ENCODE peak calls at places on chromosomes 6 and 20, in eight cellular contexts. J, H, P, D, X, B, E and S are unnamed samples.
A peak's percentile ranks its signal among the peaks of the same experiment; 100 is the strongest.

GRCh38 chr6:149094156-149094555 is 223.4 kb upstream of the TAB2 start:
- DNase-seq in X (no peak), H (no peak), B (no peak), D (peak; percentile 36), J (no peak), P (no peak), E (no peak), S (no peak)

GRCh38 chr6:93407186-93407585 is 12.2 kb downstream of the EPHA7 start:
- DNase-seq in D (peak; percentile 50), P (no peak), X (no peak), B (no peak), H (no peak), J (no peak), E (no peak), S (no peak)

GRCh38 chr6:55014321-55015088 is 159.8 kb upstream of the HCRTR2 start:
- DNase-seq in H (no peak), B (no peak), J (no peak), D (no peak), P (no peak), E (no peak), X (no peak), S (no peak)

GRCh38 chr6:29747688-29748250 is 24.5 kb downstream of the HLA-F start:
- DNase-seq in D (no peak), H (no peak), B (no peak), P (no peak), X (no peak), E (no peak), J (no peak), S (no peak)

GRCh38 chr20:41018153-41018552 is 10.5 kb upstream of the TOP1 start:
- DNase-seq in E (no peak), J (no peak), D (no peak), H (no peak), X (no peak), P (no peak), B (no peak), S (no peak)

GRCh38 chr6:74942130-74942529 is 263.7 kb downstream of the COL12A1 start:
- DNase-seq in X (no peak), P (no peak), D (no peak), J (no peak), E (no peak), B (no peak), H (no peak), S (no peak)

GRCh38 chr6:148251286-148251685 is 91.4 kb upstream of the SASH1 start:
- DNase-seq in D (peak; percentile 76), P (peak; percentile 30), E (no peak), X (no peak), J (no peak), H (no peak), B (no peak), S (no peak)

GRCh38 chr6:163956571-163957407 is 542.3 kb downstream of the QKI start:
- DNase-seq in B (peak; percentile 78), J (peak; percentile 20), E (peak; percentile 9), D (peak; percentile 79), P (peak; percentile 80), X (peak; percentile 86), H (peak; percentile 58), S (peak; percentile 24)

GRCh38 chr20:35503281-35503680 is 26.2 kb downstream of the C20orf173 start:
- DNase-seq in B (no peak), P (no peak), E (no peak), H (no peak), J (no peak), X (no peak), D (no peak), S (no peak)

GRCh38 chr20:10432079-10432478 is 1.9 kb downstream of the MKKS start:
- DNase-seq in X (no peak), E (no peak), J (no peak), P (peak; percentile 36), B (no peak), D (peak; percentile 50), H (no peak), S (no peak)

GRCh38 chr6:15520616-15521203 is 142.1 kb downstream of the DTNBP1 start:
- DNase-seq in B (no peak), X (no peak), E (no peak), J (no peak), H (no peak), D (no peak), P (no peak), S (no peak)

GRCh38 chr6:143283887-143284640 is 166.4 kb downstream of the ADAT2 start:
- DNase-seq in J (no peak), P (no peak), E (no peak), B (no peak), D (no peak), X (no peak), H (no peak), S (no peak)

GRCh38 chr6:133187657-133188453 is 53.3 kb upstream of the EYA4 start:
- DNase-seq in P (no peak), E (no peak), D (peak; percentile 36), J (no peak), B (no peak), X (no peak), H (no peak), S (no peak)

GRCh38 chr20:49381558-49382493 is 100.6 kb downstream of the KCNB1 start:
- DNase-seq in X (peak; percentile 71), B (no peak), E (no peak), H (no peak), D (peak; percentile 49), P (no peak), J (no peak), S (no peak)

GRCh38 chr6:125748534-125749111 is 809 bp upstream of the HEY2 start:
- DNase-seq in H (no peak), X (no peak), P (no peak), B (no peak), D (no peak), J (no peak), E (no peak), S (no peak)

GRCh38 chr20:38842558-38842981 is 37.1 kb downstream of the PPP1R16B start:
- DNase-seq in J (peak; percentile 42), P (no peak), B (no peak), X (no peak), E (no peak), H (peak; percentile 70), D (no peak), S (peak; percentile 21)

GRCh38 chr6:37696841-37697735 is 595 bp downstream of the MDGA1 start:
- DNase-seq in X (no peak), E (no peak), D (peak; percentile 26), B (peak; percentile 61), J (peak; percentile 26), H (no peak), P (no peak), S (peak; percentile 25)

GRCh38 chr6:168417660-168418059 is 23.3 kb upstream of the SMOC2 start:
- DNase-seq in D (no peak), P (no peak), H (no peak), J (no peak), X (peak; percentile 54), E (no peak), B (no peak), S (no peak)

GRCh38 chr6:140040391-140040790 is 665.9 kb upstream of the CITED2 start:
- DNase-seq in J (no peak), B (no peak), E (no peak), H (no peak), D (peak; percentile 81), P (no peak), X (no peak), S (no peak)

GRCh38 chr6:44561832-44562496 is 174.5 kb downstream of the CDC5L start:
- DNase-seq in J (no peak), H (no peak), D (no peak), P (no peak), B (no peak), E (no peak), X (no peak), S (no peak)

GRCh38 chr6:14975124-14975815 is 270.6 kb upstream of the JARID2 start:
- DNase-seq in D (no peak), X (no peak), P (peak; percentile 39), J (no peak), B (no peak), H (no peak), E (no peak), S (no peak)

GRCh38 chr6:144094731-144095133 is 641 bp downstream of the SF3B5 start:
- DNase-seq in X (no peak), P (no peak), E (no peak), J (no peak), H (no peak), B (no peak), D (no peak), S (no peak)

GRCh38 chr6:137115653-137116052 is 57.8 kb downstream of the IL22RA2 start:
- DNase-seq in J (no peak), P (no peak), E (no peak), B (no peak), X (no peak), H (no peak), D (no peak), S (no peak)

GRCh38 chr6:13554929-13555333 is 19.5 kb upstream of the SIRT5 start:
- DNase-seq in B (peak; percentile 42), X (peak; percentile 79), D (no peak), J (no peak), H (no peak), E (no peak), P (no peak), S (no peak)

GRCh38 chr20:4720121-4720976 is 1.4 kb upstream of the PRND start:
- DNase-seq in H (peak; percentile 85), X (peak; percentile 79), E (peak; percentile 53), J (peak; percentile 55), P (peak; percentile 60), B (peak; percentile 68), D (peak; percentile 70), S (peak; percentile 63)

GRCh38 chr20:5364136-5364821 is 47.5 kb upstream of the PROKR2 start:
- DNase-seq in E (no peak), J (no peak), P (no peak), H (no peak), B (no peak), D (peak; percentile 10), X (no peak), S (no peak)

GRCh38 chr6:82040405-82041221 is 206.9 kb downstream of the IBTK start:
- DNase-seq in B (peak; percentile 39), X (peak; percentile 31), D (peak; percentile 59), P (peak; percentile 65), J (no peak), E (no peak), H (no peak), S (no peak)

GRCh38 chr6:95078457-95078856 is 498.9 kb upstream of the MANEA start:
- DNase-seq in H (no peak), B (no peak), D (no peak), J (no peak), E (no peak), P (no peak), X (no peak), S (no peak)

GRCh38 chr6:160131636-160132296 is 10.2 kb downstream of the SLC22A1 start:
- DNase-seq in X (no peak), E (no peak), P (no peak), H (no peak), B (no peak), J (no peak), D (no peak), S (no peak)

GRCh38 chr6:93676506-93676905 is 257.1 kb upstream of the EPHA7 start:
- DNase-seq in H (no peak), B (no peak), J (no peak), E (no peak), P (no peak), X (no peak), D (no peak), S (no peak)

GRCh38 chr6:158697798-158698197 is 47.9 kb downstream of the SYTL3 start:
- DNase-seq in D (no peak), J (no peak), P (no peak), X (no peak), H (no peak), B (no peak), E (no peak), S (no peak)

GRCh38 chr20:49803418-49803817 is 9.2 kb upstream of the SLC9A8 start:
- DNase-seq in B (no peak), E (no peak), P (no peak), X (no peak), J (no peak), H (no peak), D (no peak), S (no peak)

GRCh38 chr6:79047072-79047471 is 31.0 kb downstream of the PHIP start:
- DNase-seq in P (no peak), D (no peak), H (no peak), B (no peak), J (no peak), E (no peak), X (no peak), S (no peak)

GRCh38 chr6:98526465-98526864 is 307.9 kb upstream of the POU3F2 start:
- DNase-seq in D (no peak), P (no peak), X (no peak), B (no peak), E (no peak), J (no peak), H (no peak), S (no peak)